ENCODE peak calls at places on chromosomes 6 and 20, in ten cellular contexts. One of them, this sample, is unnamed.

GRCh38 chr6:106162926-106163325 is 76.8 kb downstream of the PRDM1 start:
- DNase-seq in CD4-positive, alpha-beta T cell: no peak
- DNase-seq in iPS DF 6.9: no peak
- DNase-seq in GM12891: no peak
- DNase-seq in left cardiac atrium: no peak
- DNase-seq in foreskin melanocyte: no peak
- DNase-seq in Ammon's horn: no peak
- DNase-seq in mucosa of descending colon: no peak
- DNase-seq in NCI-H2171: no peak
- DNase-seq in EL: peak
- DNase-seq in this sample: no peak

GRCh38 chr6:127893541-127893940 is 7.3 kb downstream of the THEMIS start:
- DNase-seq in CD4-positive, alpha-beta T cell: no peak
- DNase-seq in iPS DF 6.9: no peak
- DNase-seq in GM12891: no peak
- DNase-seq in left cardiac atrium: no peak
- DNase-seq in foreskin melanocyte: no peak
- DNase-seq in Ammon's horn: no peak
- DNase-seq in mucosa of descending colon: no peak
- DNase-seq in NCI-H2171: no peak
- DNase-seq in EL: no peak
- DNase-seq in this sample: no peak

GRCh38 chr20:35561268-35561667 is 19.4 kb downstream of the ERGIC3 start:
- DNase-seq in CD4-positive, alpha-beta T cell: peak
- DNase-seq in iPS DF 6.9: no peak
- DNase-seq in GM12891: no peak
- DNase-seq in left cardiac atrium: no peak
- DNase-seq in foreskin melanocyte: peak
- DNase-seq in Ammon's horn: peak
- DNase-seq in mucosa of descending colon: no peak
- DNase-seq in NCI-H2171: peak
- DNase-seq in EL: peak
- DNase-seq in this sample: peak

GRCh38 chr20:1415667-1416468 is 23.0 kb upstream of the FKBP1A start:
- DNase-seq in CD4-positive, alpha-beta T cell: no peak
- DNase-seq in iPS DF 6.9: no peak
- DNase-seq in GM12891: no peak
- DNase-seq in left cardiac atrium: no peak
- DNase-seq in foreskin melanocyte: peak
- DNase-seq in Ammon's horn: no peak
- DNase-seq in mucosa of descending colon: no peak
- DNase-seq in NCI-H2171: no peak
- DNase-seq in EL: peak
- DNase-seq in this sample: no peak

GRCh38 chr20:64133951-64134407 is 26.6 kb upstream of the NPBWR2 start:
- DNase-seq in CD4-positive, alpha-beta T cell: no peak
- DNase-seq in iPS DF 6.9: no peak
- DNase-seq in GM12891: no peak
- DNase-seq in left cardiac atrium: no peak
- DNase-seq in foreskin melanocyte: no peak
- DNase-seq in Ammon's horn: no peak
- DNase-seq in mucosa of descending colon: no peak
- DNase-seq in NCI-H2171: no peak
- DNase-seq in EL: no peak
- DNase-seq in this sample: no peak

GRCh38 chr6:8973395-8973794 is 538.0 kb upstream of the SLC35B3 start:
- DNase-seq in CD4-positive, alpha-beta T cell: no peak
- DNase-seq in iPS DF 6.9: no peak
- DNase-seq in GM12891: no peak
- DNase-seq in left cardiac atrium: no peak
- DNase-seq in foreskin melanocyte: no peak
- DNase-seq in Ammon's horn: no peak
- DNase-seq in mucosa of descending colon: no peak
- DNase-seq in NCI-H2171: no peak
- DNase-seq in EL: no peak
- DNase-seq in this sample: no peak

GRCh38 chr6:37612475-37612874 is 85.2 kb downstream of the MDGA1 start:
- DNase-seq in CD4-positive, alpha-beta T cell: no peak
- DNase-seq in iPS DF 6.9: no peak
- DNase-seq in GM12891: no peak
- DNase-seq in left cardiac atrium: no peak
- DNase-seq in foreskin melanocyte: no peak
- DNase-seq in Ammon's horn: no peak
- DNase-seq in mucosa of descending colon: no peak
- DNase-seq in NCI-H2171: no peak
- DNase-seq in EL: peak
- DNase-seq in this sample: no peak

GRCh38 chr6:166415306-166415705 is 32.6 kb upstream of the MPC1 start:
- DNase-seq in CD4-positive, alpha-beta T cell: peak
- DNase-seq in iPS DF 6.9: no peak
- DNase-seq in GM12891: no peak
- DNase-seq in left cardiac atrium: no peak
- DNase-seq in foreskin melanocyte: no peak
- DNase-seq in Ammon's horn: no peak
- DNase-seq in mucosa of descending colon: no peak
- DNase-seq in NCI-H2171: no peak
- DNase-seq in EL: no peak
- DNase-seq in this sample: no peak

GRCh38 chr6:119273799-119274595 is 75.6 kb downstream of the MAN1A1 start:
- DNase-seq in CD4-positive, alpha-beta T cell: no peak
- DNase-seq in iPS DF 6.9: no peak
- DNase-seq in GM12891: no peak
- DNase-seq in left cardiac atrium: no peak
- DNase-seq in foreskin melanocyte: no peak
- DNase-seq in Ammon's horn: no peak
- DNase-seq in mucosa of descending colon: no peak
- DNase-seq in NCI-H2171: no peak
- DNase-seq in EL: peak
- DNase-seq in this sample: no peak

GRCh38 chr6:84166395-84166794 is 61.0 kb downstream of the CEP162 start:
- DNase-seq in CD4-positive, alpha-beta T cell: no peak
- DNase-seq in iPS DF 6.9: no peak
- DNase-seq in GM12891: no peak
- DNase-seq in left cardiac atrium: no peak
- DNase-seq in foreskin melanocyte: no peak
- DNase-seq in Ammon's horn: no peak
- DNase-seq in mucosa of descending colon: no peak
- DNase-seq in NCI-H2171: peak
- DNase-seq in EL: no peak
- DNase-seq in this sample: no peak

GRCh38 chr20:23640018-23640872 is 2.5 kb upstream of the CST3 start:
- DNase-seq in CD4-positive, alpha-beta T cell: no peak
- DNase-seq in iPS DF 6.9: no peak
- DNase-seq in GM12891: no peak
- DNase-seq in left cardiac atrium: no peak
- DNase-seq in foreskin melanocyte: no peak
- DNase-seq in Ammon's horn: no peak
- DNase-seq in mucosa of descending colon: no peak
- DNase-seq in NCI-H2171: peak
- DNase-seq in EL: no peak
- DNase-seq in this sample: no peak

GRCh38 chr6:39821739-39822532 is 29.8 kb downstream of the DAAM2 start:
- DNase-seq in CD4-positive, alpha-beta T cell: no peak
- DNase-seq in iPS DF 6.9: no peak
- DNase-seq in GM12891: no peak
- DNase-seq in left cardiac atrium: peak
- DNase-seq in foreskin melanocyte: peak
- DNase-seq in Ammon's horn: peak
- DNase-seq in mucosa of descending colon: no peak
- DNase-seq in NCI-H2171: no peak
- DNase-seq in EL: no peak
- DNase-seq in this sample: peak

GRCh38 chr6:148629197-148629909 is 117.5 kb upstream of the UST start:
- DNase-seq in CD4-positive, alpha-beta T cell: no peak
- DNase-seq in iPS DF 6.9: no peak
- DNase-seq in GM12891: no peak
- DNase-seq in left cardiac atrium: no peak
- DNase-seq in foreskin melanocyte: no peak
- DNase-seq in Ammon's horn: no peak
- DNase-seq in mucosa of descending colon: no peak
- DNase-seq in NCI-H2171: no peak
- DNase-seq in EL: peak
- DNase-seq in this sample: no peak

GRCh38 chr20:33731693-33732165 is at the start of gene ZNF341:
- DNase-seq in CD4-positive, alpha-beta T cell: peak
- DNase-seq in iPS DF 6.9: no peak
- DNase-seq in GM12891: peak
- DNase-seq in left cardiac atrium: peak
- DNase-seq in foreskin melanocyte: peak
- DNase-seq in Ammon's horn: peak
- DNase-seq in mucosa of descending colon: peak
- DNase-seq in NCI-H2171: peak
- DNase-seq in EL: peak
- DNase-seq in this sample: peak

GRCh38 chr20:45538209-45538798 is 978 bp downstream of the WFDC6 start:
- DNase-seq in CD4-positive, alpha-beta T cell: no peak
- DNase-seq in iPS DF 6.9: peak
- DNase-seq in GM12891: no peak
- DNase-seq in left cardiac atrium: no peak
- DNase-seq in foreskin melanocyte: peak
- DNase-seq in Ammon's horn: no peak
- DNase-seq in mucosa of descending colon: no peak
- DNase-seq in NCI-H2171: no peak
- DNase-seq in EL: peak
- DNase-seq in this sample: no peak

GRCh38 chr6:108712946-108713345 is 135.3 kb upstream of the ARMC2 start:
- DNase-seq in CD4-positive, alpha-beta T cell: no peak
- DNase-seq in iPS DF 6.9: no peak
- DNase-seq in GM12891: no peak
- DNase-seq in left cardiac atrium: no peak
- DNase-seq in foreskin melanocyte: no peak
- DNase-seq in Ammon's horn: no peak
- DNase-seq in mucosa of descending colon: no peak
- DNase-seq in NCI-H2171: no peak
- DNase-seq in EL: no peak
- DNase-seq in this sample: no peak

GRCh38 chr6:11621119-11621518 is 83.6 kb downstream of the TMEM170B start:
- DNase-seq in CD4-positive, alpha-beta T cell: no peak
- DNase-seq in iPS DF 6.9: no peak
- DNase-seq in GM12891: no peak
- DNase-seq in left cardiac atrium: no peak
- DNase-seq in foreskin melanocyte: no peak
- DNase-seq in Ammon's horn: no peak
- DNase-seq in mucosa of descending colon: no peak
- DNase-seq in NCI-H2171: peak
- DNase-seq in EL: no peak
- DNase-seq in this sample: no peak

GRCh38 chr6:87756858-87757257 is 54.8 kb upstream of the AKIRIN2 start:
- DNase-seq in CD4-positive, alpha-beta T cell: no peak
- DNase-seq in iPS DF 6.9: no peak
- DNase-seq in GM12891: peak
- DNase-seq in left cardiac atrium: peak
- DNase-seq in foreskin melanocyte: no peak
- DNase-seq in Ammon's horn: peak
- DNase-seq in mucosa of descending colon: no peak
- DNase-seq in NCI-H2171: no peak
- DNase-seq in EL: peak
- DNase-seq in this sample: peak

GRCh38 chr6:149965191-149966020 is 1.7 kb downstream of the ULBP1 start:
- DNase-seq in CD4-positive, alpha-beta T cell: no peak
- DNase-seq in iPS DF 6.9: no peak
- DNase-seq in GM12891: peak
- DNase-seq in left cardiac atrium: peak
- DNase-seq in foreskin melanocyte: no peak
- DNase-seq in Ammon's horn: no peak
- DNase-seq in mucosa of descending colon: no peak
- DNase-seq in NCI-H2171: no peak
- DNase-seq in EL: peak
- DNase-seq in this sample: no peak

GRCh38 chr20:707711-708110 is 32.1 kb upstream of the SCRT2 start:
- DNase-seq in CD4-positive, alpha-beta T cell: no peak
- DNase-seq in iPS DF 6.9: no peak
- DNase-seq in GM12891: no peak
- DNase-seq in left cardiac atrium: no peak
- DNase-seq in foreskin melanocyte: no peak
- DNase-seq in Ammon's horn: no peak
- DNase-seq in mucosa of descending colon: no peak
- DNase-seq in NCI-H2171: no peak
- DNase-seq in EL: no peak
- DNase-seq in this sample: no peak

GRCh38 chr20:40807094-40807623 is 118.1 kb upstream of the MAFB start:
- DNase-seq in CD4-positive, alpha-beta T cell: no peak
- DNase-seq in iPS DF 6.9: no peak
- DNase-seq in GM12891: no peak
- DNase-seq in left cardiac atrium: no peak
- DNase-seq in foreskin melanocyte: no peak
- DNase-seq in Ammon's horn: no peak
- DNase-seq in mucosa of descending colon: no peak
- DNase-seq in NCI-H2171: no peak
- DNase-seq in EL: no peak
- DNase-seq in this sample: no peak

GRCh38 chr6:101296184-101296583 is 97.3 kb upstream of the GRIK2 start:
- DNase-seq in CD4-positive, alpha-beta T cell: no peak
- DNase-seq in iPS DF 6.9: no peak
- DNase-seq in GM12891: no peak
- DNase-seq in left cardiac atrium: no peak
- DNase-seq in foreskin melanocyte: no peak
- DNase-seq in Ammon's horn: no peak
- DNase-seq in mucosa of descending colon: no peak
- DNase-seq in NCI-H2171: peak
- DNase-seq in EL: peak
- DNase-seq in this sample: no peak

GRCh38 chr20:42255820-42256219 is 637.6 kb upstream of the CHD6 start:
- DNase-seq in CD4-positive, alpha-beta T cell: no peak
- DNase-seq in iPS DF 6.9: no peak
- DNase-seq in GM12891: no peak
- DNase-seq in left cardiac atrium: no peak
- DNase-seq in foreskin melanocyte: no peak
- DNase-seq in Ammon's horn: peak
- DNase-seq in mucosa of descending colon: no peak
- DNase-seq in NCI-H2171: no peak
- DNase-seq in EL: no peak
- DNase-seq in this sample: no peak

GRCh38 chr20:5000263-5001173 is 792 bp downstream of the SLC23A2 start:
- DNase-seq in CD4-positive, alpha-beta T cell: no peak
- DNase-seq in iPS DF 6.9: no peak
- DNase-seq in GM12891: no peak
- DNase-seq in left cardiac atrium: peak
- DNase-seq in foreskin melanocyte: peak
- DNase-seq in Ammon's horn: peak
- DNase-seq in mucosa of descending colon: peak
- DNase-seq in NCI-H2171: peak
- DNase-seq in EL: peak
- DNase-seq in this sample: peak

GRCh38 chr6:27188206-27188884 is 59.2 kb upstream of the PRSS16 start:
- DNase-seq in CD4-positive, alpha-beta T cell: no peak
- DNase-seq in iPS DF 6.9: no peak
- DNase-seq in GM12891: no peak
- DNase-seq in left cardiac atrium: peak
- DNase-seq in foreskin melanocyte: peak
- DNase-seq in Ammon's horn: peak
- DNase-seq in mucosa of descending colon: no peak
- DNase-seq in NCI-H2171: no peak
- DNase-seq in EL: peak
- DNase-seq in this sample: no peak

GRCh38 chr20:23320317-23320716 is 30.3 kb upstream of the NXT1 start:
- DNase-seq in CD4-positive, alpha-beta T cell: no peak
- DNase-seq in iPS DF 6.9: no peak
- DNase-seq in GM12891: no peak
- DNase-seq in left cardiac atrium: no peak
- DNase-seq in foreskin melanocyte: no peak
- DNase-seq in Ammon's horn: no peak
- DNase-seq in mucosa of descending colon: no peak
- DNase-seq in NCI-H2171: no peak
- DNase-seq in EL: no peak
- DNase-seq in this sample: no peak

GRCh38 chr6:45438849-45439406 is 61.2 kb upstream of the SUPT3H start:
- DNase-seq in CD4-positive, alpha-beta T cell: no peak
- DNase-seq in iPS DF 6.9: no peak
- DNase-seq in GM12891: no peak
- DNase-seq in left cardiac atrium: no peak
- DNase-seq in foreskin melanocyte: no peak
- DNase-seq in Ammon's horn: no peak
- DNase-seq in mucosa of descending colon: no peak
- DNase-seq in NCI-H2171: no peak
- DNase-seq in EL: peak
- DNase-seq in this sample: no peak

GRCh38 chr6:115896538-115897129 is 164.1 kb downstream of the FRK start:
- DNase-seq in CD4-positive, alpha-beta T cell: no peak
- DNase-seq in iPS DF 6.9: no peak
- DNase-seq in GM12891: no peak
- DNase-seq in left cardiac atrium: no peak
- DNase-seq in foreskin melanocyte: peak
- DNase-seq in Ammon's horn: peak
- DNase-seq in mucosa of descending colon: no peak
- DNase-seq in NCI-H2171: peak
- DNase-seq in EL: peak
- DNase-seq in this sample: peak

This sample was measured in midbrain.